ENCODE peak calls at places on chromosomes 11 and 22, in five cellular contexts. M is IMR-90, E is H1, T is neuronal stem cell, G is mesendoderm. L is an unnamed sample.

GRCh38 chr11:27926469-27926868 is 181.5 kb downstream of the KIF18A start:
- DNase-seq in G (no peak), T (no peak), E (no peak), M (no peak), L (peak)

GRCh38 chr22:19240813-19241592 is 50.5 kb downstream of the CLTCL1 start:
- DNase-seq in E (no peak), G (no peak), M (no peak), T (no peak), L (no peak)

GRCh38 chr11:121356357-121356756 is 63.8 kb downstream of the SC5D start:
- DNase-seq in G (no peak), E (no peak), T (no peak), M (no peak), L (no peak)

GRCh38 chr22:44755000-44755399 is 2.6 kb downstream of the ARHGAP8 start:
- DNase-seq in M (no peak), G (peak), T (no peak), E (no peak), L (no peak)

GRCh38 chr11:114738954-114739353 is 60.6 kb downstream of the NXPE2 start:
- DNase-seq in E (peak), T (peak), G (peak), M (peak), L (peak)

GRCh38 chr11:69828971-69829344 is 9.7 kb upstream of the FGF3 start:
- DNase-seq in T (no peak), M (no peak), E (no peak), G (no peak), L (no peak)

GRCh38 chr11:18802381-18803257 is 11.0 kb upstream of the PTPN5 start:
- DNase-seq in E (no peak), G (peak), M (peak), T (peak), L (peak)

GRCh38 chr22:31477329-31477728 is 12.3 kb downstream of the EIF4ENIF1 start:
- DNase-seq in E (no peak), T (no peak), G (no peak), M (no peak), L (no peak)

GRCh38 chr11:2787816-2788750 is 88.3 kb upstream of the KCNQ1OT1 start:
- DNase-seq in M (no peak), G (peak), T (no peak), E (no peak), L (no peak)

GRCh38 chr11:74532496-74533246 is 39.1 kb upstream of the LIPT2 start:
- DNase-seq in M (no peak), G (no peak), E (no peak), T (no peak), L (no peak)

GRCh38 chr22:38834215-38834953 is 9.4 kb downstream of the NPTXR start:
- DNase-seq in M (no peak), G (no peak), T (no peak), E (no peak), L (no peak)

GRCh38 chr22:29719894-29720645 is at the start of gene CABP7:
- DNase-seq in E (no peak), T (no peak), M (no peak), G (no peak), L (no peak)

GRCh38 chr11:47843354-47844060 is 4.6 kb downstream of the NUP160 start:
- DNase-seq in G (no peak), T (no peak), M (peak), E (no peak), L (no peak)

DNA sequence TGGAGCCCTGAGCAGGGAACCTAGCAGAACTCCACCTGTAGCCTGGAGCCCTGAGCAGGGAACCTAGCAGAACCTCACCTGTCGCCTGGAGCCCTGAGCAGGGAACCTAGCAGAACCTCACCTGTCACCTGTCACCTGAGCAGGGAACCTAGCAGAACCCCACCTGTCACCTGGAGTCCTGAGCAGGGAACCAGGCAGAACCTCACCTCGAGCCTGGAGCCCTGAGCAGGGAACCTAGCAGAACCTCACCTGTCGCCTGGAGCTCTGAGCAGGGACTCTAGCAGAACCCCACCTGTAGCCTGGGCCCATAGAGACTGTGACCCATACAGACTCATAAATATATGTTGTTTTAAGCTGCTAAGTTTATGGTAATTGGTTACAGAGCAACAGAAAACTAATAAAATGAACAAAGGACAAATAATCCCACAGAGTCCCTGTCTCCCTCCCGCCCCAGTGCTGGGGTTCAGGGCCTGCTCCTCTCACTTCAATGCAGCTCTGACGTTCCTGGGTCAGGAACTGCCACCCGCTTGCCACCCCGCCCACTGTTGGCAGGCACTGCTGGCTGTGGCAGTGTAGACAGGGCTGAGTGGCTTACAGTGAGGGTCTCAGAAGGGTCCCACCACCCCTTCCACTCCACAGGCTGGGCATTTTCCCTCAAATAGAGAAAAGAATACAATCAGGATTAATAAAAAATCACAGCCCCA is 259.1 kb downstream of the TBC1D22A start:
- DNase-seq in G (no peak), E (no peak), T (no peak), M (no peak), L (no peak)
- H3K4me3 ChIP-seq in G (no peak), E (no peak), T (no peak), M (no peak), L (no peak)

GRCh38 chr11:561148-562003 is 606 bp downstream of the RASSF7 start:
- DNase-seq in E (no peak), T (no peak), M (no peak), G (peak), L (no peak)

GRCh38 chr11:562046-562645 is 1.4 kb downstream of the RASSF7 start:
- DNase-seq in G (no peak), E (no peak), M (no peak), T (no peak), L (no peak)

GRCh38 chr11:565921-566509 is 5.2 kb downstream of the RASSF7 start:
- DNase-seq in M (no peak), E (no peak), G (peak), T (no peak), L (no peak)

GRCh38 chr11:563066-563811 is 2.5 kb downstream of the RASSF7 start:
- DNase-seq in M (no peak), G (no peak), E (no peak), T (no peak), L (no peak)

DNA sequence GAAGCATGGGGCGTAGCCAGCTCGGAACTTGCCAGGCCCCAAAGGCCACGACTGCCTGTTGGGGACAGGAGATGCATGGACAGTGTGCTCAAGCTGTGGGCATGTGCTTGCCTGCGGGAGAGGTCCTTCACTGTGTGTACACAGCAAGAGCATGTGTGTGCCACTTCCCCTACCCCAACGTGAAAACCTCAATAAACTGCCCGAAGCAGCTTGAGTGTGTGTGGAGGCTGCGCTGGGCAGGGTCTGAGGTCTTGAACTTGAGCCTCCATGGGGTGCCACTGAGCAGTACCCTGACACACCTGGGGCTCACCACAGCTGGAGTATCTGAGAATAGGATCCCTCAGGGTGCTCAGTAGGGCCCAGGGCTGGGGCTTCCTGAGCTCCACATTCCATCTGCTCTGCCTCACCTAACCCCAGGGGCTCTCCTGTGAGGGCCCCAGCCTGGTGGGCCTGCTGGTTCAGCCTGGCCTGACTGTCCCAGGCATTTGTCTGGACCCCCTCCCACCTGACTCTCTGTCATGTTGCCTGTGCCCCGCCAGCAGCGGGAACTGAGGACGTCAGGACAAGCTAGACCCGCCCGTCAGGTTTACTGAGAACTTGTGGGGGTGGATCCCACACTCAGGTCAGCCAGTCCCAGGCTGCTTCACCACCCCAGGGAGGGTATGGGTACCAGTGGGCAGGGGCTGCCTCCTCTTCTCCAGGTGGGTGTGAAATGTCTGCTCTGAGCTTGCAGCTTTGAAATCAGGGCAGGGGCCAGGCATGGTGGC is 3.2 kb downstream of the RASSF7 start:
- DNase-seq in M (no peak), E (no peak), G (no peak), T (no peak), L (no peak)
- H2BK120ac ChIP-seq in M (no peak), E (no peak), G (no peak), T (no peak), L (no peak)

DNA sequence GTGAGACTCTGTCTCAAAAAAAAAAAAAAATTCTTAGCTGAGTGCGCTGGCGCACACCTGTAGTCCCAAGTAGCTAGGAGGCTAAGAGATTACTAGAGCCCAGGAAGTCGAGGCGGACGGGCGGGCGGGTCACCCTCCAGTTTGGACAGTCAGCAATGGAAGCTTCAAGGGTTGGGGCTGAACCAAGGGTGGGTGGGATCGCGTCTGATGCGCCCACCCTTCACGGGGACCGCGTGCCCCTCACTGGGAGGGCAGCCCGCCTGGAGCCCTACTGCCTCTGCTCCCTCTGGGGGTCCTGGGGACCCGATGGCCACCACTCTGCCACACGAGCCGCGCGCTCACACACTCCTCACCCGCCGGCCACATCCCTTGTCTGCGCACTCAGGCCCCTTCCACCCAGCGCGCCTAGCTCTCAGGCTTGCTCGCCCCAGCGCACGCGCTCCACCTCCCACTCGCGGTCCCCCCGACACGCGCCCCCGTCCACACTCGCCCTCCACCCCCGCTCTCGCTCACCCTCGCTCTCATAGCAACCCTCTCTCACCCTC is 494 bp downstream of the CHID1 start:
- DNase-seq in E (no peak), G (no peak), M (no peak), T (no peak), L (no peak)
- H3K18ac ChIP-seq in E (no peak), G (no peak), M (no peak), T (peak), L (peak)

DNA sequence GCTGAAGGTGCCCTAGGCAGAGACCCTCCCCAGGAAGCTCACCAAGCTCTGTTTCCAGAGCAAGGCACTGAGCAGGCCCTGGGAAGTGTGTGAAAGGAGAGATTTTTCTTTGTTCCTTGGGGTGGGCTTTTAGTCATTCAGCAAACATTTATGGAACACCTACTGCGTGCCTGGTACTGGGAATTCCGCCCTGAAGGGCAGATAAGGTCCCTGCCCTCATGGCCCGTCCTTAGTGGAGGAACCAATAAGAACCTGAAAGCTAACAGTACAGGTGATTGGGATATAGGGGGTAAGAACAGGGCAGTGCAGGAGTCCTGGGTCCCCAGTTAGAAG is 3.9 kb downstream of the TMEM134 start:
- DNase-seq in G (peak), T (no peak), E (no peak), M (no peak), L (peak)
- H3K4me3 ChIP-seq in G (peak), T (peak), E (peak), M (peak), L (peak)

GRCh38 chr11:102773388-102773787 is 7.0 kb downstream of the MMP10 start:
- DNase-seq in G (no peak), T (no peak), E (no peak), M (no peak), L (no peak)
- H2BK120ac ChIP-seq in G (no peak), T (no peak), E (no peak), M (no peak), L (no peak)

GRCh38 chr11:57597461-57597892 is at the start of gene SERPING1:
- DNase-seq in G (no peak), M (no peak), E (no peak), T (no peak), L (no peak)

GRCh38 chr11:57599381-57599780 is 1.9 kb downstream of the SERPING1 start:
- DNase-seq in G (peak), E (no peak), T (no peak), M (no peak), L (peak)

GRCh38 chr11:57597971-57598830 is 716 bp downstream of the SERPING1 start:
- DNase-seq in M (peak), G (peak), E (peak), T (peak), L (peak)

GRCh38 chr11:57598831-57599155 is 1.3 kb downstream of the SERPING1 start:
- DNase-seq in M (peak), T (no peak), E (no peak), G (peak), L (peak)

DNA sequence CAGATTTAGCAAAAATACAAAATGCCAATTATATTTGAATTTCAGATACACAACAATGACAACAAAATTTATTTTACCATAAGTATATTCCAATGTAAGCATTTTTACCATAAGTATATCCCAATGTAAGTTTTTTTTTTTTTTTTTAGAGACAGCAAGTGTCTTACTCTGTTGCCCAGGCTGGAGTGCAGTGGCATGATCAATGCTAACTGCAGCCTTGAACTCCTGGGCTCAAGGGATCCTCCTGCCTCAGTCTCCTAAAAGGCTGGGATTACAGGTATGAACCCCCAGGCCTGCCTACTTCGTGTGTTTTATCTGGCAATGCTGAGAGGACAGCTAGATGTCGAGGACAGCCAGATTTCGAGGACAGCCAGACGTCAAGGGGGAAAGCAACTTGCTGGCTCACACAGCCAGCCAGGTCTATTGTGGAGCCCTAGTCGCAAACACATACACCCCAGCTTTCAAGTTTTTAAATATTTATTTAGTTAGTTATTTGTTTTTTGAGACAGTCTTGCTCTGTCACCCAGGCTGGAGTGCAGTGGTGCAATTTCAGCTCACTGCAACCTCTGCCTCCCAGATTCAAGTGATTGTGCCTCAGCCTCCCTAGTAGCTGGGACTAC is 1.1 kb upstream of the SERPING1 start:
- DNase-seq in E (no peak), G (no peak), M (no peak), T (no peak), L (no peak)
- H3K18ac ChIP-seq in E (peak), G (no peak), M (no peak), T (peak), L (no peak)

GRCh38 chr11:107844041-107844440 is 14.5 kb downstream of the SLC35F2 start:
- DNase-seq in E (no peak), M (peak), T (no peak), G (peak), L (peak)

GRCh38 chr11:107836811-107837210 is 21.8 kb downstream of the SLC35F2 start:
- DNase-seq in T (no peak), G (no peak), M (no peak), E (no peak), L (no peak)

GRCh38 chr11:107834995-107835394 is 23.6 kb downstream of the SLC35F2 start:
- DNase-seq in M (no peak), E (no peak), T (no peak), G (no peak), L (no peak)

DNA sequence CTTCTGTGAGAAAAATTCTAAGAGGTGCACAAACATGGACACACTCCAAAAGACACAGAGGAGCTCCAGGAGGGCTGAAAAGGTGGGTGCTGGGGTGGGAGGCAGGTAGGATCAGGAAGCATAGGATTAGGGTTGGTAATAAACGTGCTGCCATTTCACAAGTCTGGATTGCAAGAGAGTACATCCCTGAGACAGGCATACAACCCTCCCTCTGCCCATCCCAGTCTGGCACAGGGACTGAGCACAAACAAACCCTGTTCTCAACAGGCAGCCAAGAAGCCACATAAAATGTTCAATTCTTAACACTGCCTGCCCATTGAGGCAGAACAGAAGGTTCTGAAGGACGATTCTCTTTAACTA is 18.5 kb downstream of the SLC35F2 start:
- DNase-seq in G (no peak), T (no peak), E (no peak), M (no peak), L (no peak)
- H3K4me3 ChIP-seq in G (no peak), T (no peak), E (no peak), M (no peak), L (no peak)

L was measured in mesenchymal stem cell.